ENCODE peak calls at places on chromosomes 3 and 15, in five cellular contexts. One of them, this sample, is unnamed.

GRCh38 chr3:141643391-141643790 is 94.7 kb upstream of the RNF7 start:
- DNase-seq in RCC 7860: no peak
- DNase-seq in ACHN: peak
- DNase-seq in HEK293T: no peak
- DNase-seq in HCT116: no peak
- DNase-seq in this sample: no peak

GRCh38 chr3:78287085-78287484 is 1247.2 kb downstream of the ROBO2 start:
- DNase-seq in RCC 7860: no peak
- DNase-seq in ACHN: no peak
- DNase-seq in HEK293T: no peak
- DNase-seq in HCT116: no peak
- DNase-seq in this sample: no peak

GRCh38 chr3:112685435-112685834 is 44.5 kb upstream of the CCDC80 start:
- DNase-seq in RCC 7860: no peak
- DNase-seq in ACHN: no peak
- DNase-seq in HEK293T: no peak
- DNase-seq in HCT116: no peak
- DNase-seq in this sample: no peak

GRCh38 chr3:141447391-141447790 is 39.4 kb upstream of the RASA2 start:
- DNase-seq in RCC 7860: no peak
- DNase-seq in ACHN: no peak
- DNase-seq in HEK293T: no peak
- DNase-seq in HCT116: no peak
- DNase-seq in this sample: no peak

GRCh38 chr3:71166839-71167238 is 416.7 kb downstream of the FOXP1 start:
- DNase-seq in RCC 7860: no peak
- DNase-seq in ACHN: no peak
- DNase-seq in HEK293T: no peak
- DNase-seq in HCT116: no peak
- DNase-seq in this sample: no peak

GRCh38 chr15:45521596-45522167 is 873 bp downstream of the SLC30A4 start:
- DNase-seq in RCC 7860: no peak
- DNase-seq in ACHN: peak
- DNase-seq in HEK293T: peak
- DNase-seq in HCT116: no peak
- DNase-seq in this sample: no peak

GRCh38 chr15:37289109-37289765 is 188.9 kb upstream of the MEIS2 start:
- DNase-seq in RCC 7860: no peak
- DNase-seq in ACHN: peak
- DNase-seq in HEK293T: peak
- DNase-seq in HCT116: peak
- DNase-seq in this sample: no peak

GRCh38 chr3:187967097-187967496 is 186.9 kb upstream of the LPP start:
- DNase-seq in RCC 7860: no peak
- DNase-seq in ACHN: no peak
- DNase-seq in HEK293T: no peak
- DNase-seq in HCT116: no peak
- DNase-seq in this sample: no peak

GRCh38 chr3:153029350-153029749 is 132.7 kb upstream of the RAP2B start:
- DNase-seq in RCC 7860: no peak
- DNase-seq in ACHN: no peak
- DNase-seq in HEK293T: no peak
- DNase-seq in HCT116: no peak
- DNase-seq in this sample: peak

GRCh38 chr15:99429681-99430081 is 136.1 kb upstream of the MEF2A start:
- DNase-seq in RCC 7860: no peak
- DNase-seq in ACHN: no peak
- DNase-seq in HEK293T: no peak
- DNase-seq in HCT116: no peak
- DNase-seq in this sample: no peak

GRCh38 chr15:39801641-39802309 is 19.1 kb upstream of the FSIP1 start:
- DNase-seq in RCC 7860: no peak
- DNase-seq in ACHN: peak
- DNase-seq in HEK293T: peak
- DNase-seq in HCT116: peak
- DNase-seq in this sample: peak

GRCh38 chr3:148789156-148789555 is 38.5 kb upstream of the CPB1 start:
- DNase-seq in RCC 7860: no peak
- DNase-seq in ACHN: no peak
- DNase-seq in HEK293T: peak
- DNase-seq in HCT116: no peak
- DNase-seq in this sample: peak

GRCh38 chr3:159174715-159175390 is 373.0 kb downstream of the MFSD1 start:
- DNase-seq in RCC 7860: no peak
- DNase-seq in ACHN: no peak
- DNase-seq in HEK293T: no peak
- DNase-seq in HCT116: no peak
- DNase-seq in this sample: no peak

GRCh38 chr3:8660271-8660731 is 15.7 kb upstream of the SSUH2 start:
- DNase-seq in RCC 7860: no peak
- DNase-seq in ACHN: no peak
- DNase-seq in HEK293T: no peak
- DNase-seq in HCT116: no peak
- DNase-seq in this sample: no peak

GRCh38 chr3:136258199-136258598 is 8.1 kb downstream of the PCCB start:
- DNase-seq in RCC 7860: no peak
- DNase-seq in ACHN: no peak
- DNase-seq in HEK293T: no peak
- DNase-seq in HCT116: no peak
- DNase-seq in this sample: no peak

GRCh38 chr15:65642588-65642987 is 20.9 kb downstream of the SLC24A1 start:
- DNase-seq in RCC 7860: no peak
- DNase-seq in ACHN: no peak
- DNase-seq in HEK293T: no peak
- DNase-seq in HCT116: no peak
- DNase-seq in this sample: peak

GRCh38 chr3:88180398-88180999 is 30.7 kb downstream of the C3orf38 start:
- DNase-seq in RCC 7860: peak
- DNase-seq in ACHN: peak
- DNase-seq in HEK293T: peak
- DNase-seq in HCT116: peak
- DNase-seq in this sample: no peak

GRCh38 chr3:61381745-61382392 is 130.6 kb upstream of the FHIT start:
- DNase-seq in RCC 7860: peak
- DNase-seq in ACHN: peak
- DNase-seq in HEK293T: peak
- DNase-seq in HCT116: peak
- DNase-seq in this sample: peak

GRCh38 chr15:92074646-92075045 is 221.1 kb downstream of the SLCO3A1 start:
- DNase-seq in RCC 7860: peak
- DNase-seq in ACHN: peak
- DNase-seq in HEK293T: no peak
- DNase-seq in HCT116: no peak
- DNase-seq in this sample: no peak

GRCh38 chr3:143973352-143974021 is 1.9 kb downstream of the DIPK2A start:
- DNase-seq in RCC 7860: no peak
- DNase-seq in ACHN: peak
- DNase-seq in HEK293T: peak
- DNase-seq in HCT116: no peak
- DNase-seq in this sample: peak

GRCh38 chr3:185537369-185537970 is 14.9 kb downstream of the LIPH start:
- DNase-seq in RCC 7860: peak
- DNase-seq in ACHN: peak
- DNase-seq in HEK293T: peak
- DNase-seq in HCT116: peak
- DNase-seq in this sample: peak

GRCh38 chr15:89200182-89200581 is 21.2 kb downstream of the RLBP1 start:
- DNase-seq in RCC 7860: no peak
- DNase-seq in ACHN: no peak
- DNase-seq in HEK293T: no peak
- DNase-seq in HCT116: no peak
- DNase-seq in this sample: no peak

GRCh38 chr15:29571728-29572454 is 250.4 kb downstream of the TJP1 start:
- DNase-seq in RCC 7860: no peak
- DNase-seq in ACHN: peak
- DNase-seq in HEK293T: no peak
- DNase-seq in HCT116: no peak
- DNase-seq in this sample: peak

GRCh38 chr3:36701249-36701572 is 63.1 kb downstream of the DCLK3 start:
- DNase-seq in RCC 7860: no peak
- DNase-seq in ACHN: no peak
- DNase-seq in HEK293T: no peak
- DNase-seq in HCT116: no peak
- DNase-seq in this sample: no peak

GRCh38 chr3:15631426-15632211 is 30.1 kb downstream of the BTD start:
- DNase-seq in RCC 7860: no peak
- DNase-seq in ACHN: no peak
- DNase-seq in HEK293T: no peak
- DNase-seq in HCT116: no peak
- DNase-seq in this sample: no peak

GRCh38 chr3:43522702-43523362 is 99.0 kb downstream of the ANO10 start:
- DNase-seq in RCC 7860: no peak
- DNase-seq in ACHN: no peak
- DNase-seq in HEK293T: no peak
- DNase-seq in HCT116: no peak
- DNase-seq in this sample: no peak

GRCh38 chr3:2525968-2526367 is 427.3 kb downstream of the CNTN4 start:
- DNase-seq in RCC 7860: no peak
- DNase-seq in ACHN: no peak
- DNase-seq in HEK293T: no peak
- DNase-seq in HCT116: no peak
- DNase-seq in this sample: no peak

GRCh38 chr15:97084650-97085049 is 754.1 kb downstream of the NR2F2 start:
- DNase-seq in RCC 7860: no peak
- DNase-seq in ACHN: no peak
- DNase-seq in HEK293T: no peak
- DNase-seq in HCT116: no peak
- DNase-seq in this sample: no peak

GRCh38 chr3:79361748-79362378 is 405.9 kb downstream of the ROBO1 start:
- DNase-seq in RCC 7860: peak
- DNase-seq in ACHN: peak
- DNase-seq in HEK293T: peak
- DNase-seq in HCT116: peak
- DNase-seq in this sample: peak

GRCh38 chr3:155252535-155252934 is 40.9 kb downstream of the STRIT1 start:
- DNase-seq in RCC 7860: peak
- DNase-seq in ACHN: no peak
- DNase-seq in HEK293T: no peak
- DNase-seq in HCT116: no peak
- DNase-seq in this sample: no peak

GRCh38 chr3:71150293-71150954 is 433.1 kb downstream of the FOXP1 start:
- DNase-seq in RCC 7860: no peak
- DNase-seq in ACHN: no peak
- DNase-seq in HEK293T: no peak
- DNase-seq in HCT116: no peak
- DNase-seq in this sample: no peak

GRCh38 chr3:36965440-36965839 is 20.6 kb upstream of the TRANK1 start:
- DNase-seq in RCC 7860: no peak
- DNase-seq in ACHN: no peak
- DNase-seq in HEK293T: no peak
- DNase-seq in HCT116: no peak
- DNase-seq in this sample: no peak

GRCh38 chr3:52872245-52872644 is 25.1 kb downstream of the STIMATE start:
- DNase-seq in RCC 7860: no peak
- DNase-seq in ACHN: no peak
- DNase-seq in HEK293T: no peak
- DNase-seq in HCT116: no peak
- DNase-seq in this sample: no peak

GRCh38 chr3:184808021-184808420 is 3.9 kb upstream of the VPS8 start:
- DNase-seq in RCC 7860: no peak
- DNase-seq in ACHN: peak
- DNase-seq in HEK293T: no peak
- DNase-seq in HCT116: peak
- DNase-seq in this sample: no peak

GRCh38 chr15:70375006-70375409 is 277.3 kb upstream of the TLE3 start:
- DNase-seq in RCC 7860: peak
- DNase-seq in ACHN: peak
- DNase-seq in HEK293T: no peak
- DNase-seq in HCT116: no peak
- DNase-seq in this sample: no peak

GRCh38 chr3:14548321-14548729 is 8.2 kb upstream of the GRIP2 start:
- DNase-seq in RCC 7860: no peak
- DNase-seq in ACHN: peak
- DNase-seq in HEK293T: peak
- DNase-seq in HCT116: peak
- DNase-seq in this sample: peak

GRCh38 chr3:114404590-114404989 is 110.8 kb downstream of the TIGIT start:
- DNase-seq in RCC 7860: no peak
- DNase-seq in ACHN: no peak
- DNase-seq in HEK293T: no peak
- DNase-seq in HCT116: peak
- DNase-seq in this sample: no peak

GRCh38 chr15:92878593-92879053 is 21.5 kb upstream of the CHD2 start:
- DNase-seq in RCC 7860: no peak
- DNase-seq in ACHN: no peak
- DNase-seq in HEK293T: no peak
- DNase-seq in HCT116: no peak
- DNase-seq in this sample: no peak

This sample was measured in dermis microvascular lymphatic vessel endothelial cell.